ENCODE peak calls at places on chromosomes 11 and 22, in four cellular contexts. T is endothelial cell, N is NB4, Y is ovary. G is an unnamed sample.

GRCh38 chr11:109432105-109432504 is 10.1 kb downstream of the C11orf87 start:
- DNase-seq in T (no peak), N (no peak), Y (no peak), G (no peak)

GRCh38 chr11:79809487-79809886 is 368.7 kb upstream of the TENM4 start:
- DNase-seq in T (no peak), N (no peak), Y (no peak), G (no peak)

GRCh38 chr11:71221851-71222250 is 30.5 kb downstream of the SHANK2 start:
- DNase-seq in T (no peak), N (no peak), Y (no peak), G (no peak)

GRCh38 chr11:65958774-65959420 is 2.6 kb upstream of the SART1 start:
- DNase-seq in T (no peak), N (no peak), Y (no peak), G (no peak)

GRCh38 chr11:122853971-122854446 is 15.7 kb downstream of the CRTAM start:
- DNase-seq in T (peak; percentile 68), N (peak; percentile 79), Y (peak; percentile 29), G (peak; percentile 74)

GRCh38 chr11:41461057-41461681 is 1.7 kb upstream of the LRRC4C start:
- DNase-seq in T (no peak), N (peak; percentile 4), Y (no peak), G (no peak)

GRCh38 chr22:45673482-45674175 is 2.0 kb downstream of the ATXN10 start:
- DNase-seq in T (no peak), N (peak; percentile 57), Y (no peak), G (no peak)

GRCh38 chr11:32586576-32587190 is 3.1 kb downstream of the EIF3M start:
- DNase-seq in T (no peak), N (peak; percentile 58), Y (no peak), G (no peak)

GRCh38 chr11:61966673-61967176 is 709 bp downstream of the FTH1 start:
- DNase-seq in T (no peak), N (peak; percentile 61), Y (peak; percentile 23), G (no peak)

GRCh38 chr11:17479284-17480214 is 2.9 kb upstream of the ABCC8 start:
- DNase-seq in T (peak; percentile 65), N (no peak), Y (no peak), G (peak; percentile 74)

GRCh38 chr11:44133335-44133946 is 38.0 kb downstream of the EXT2 start:
- DNase-seq in T (no peak), N (peak; percentile 31), Y (no peak), G (no peak)

GRCh38 chr11:77865805-77866204 is 44.9 kb downstream of the AAMDC start:
- DNase-seq in T (no peak), N (no peak), Y (no peak), G (no peak)

GRCh38 chr11:13963169-13963948 is 836 bp downstream of the SPON1 start:
- DNase-seq in T (no peak), N (no peak), Y (no peak), G (peak; percentile 9)

GRCh38 chr22:39896313-39896996 is 2.9 kb upstream of the ENTHD1 start:
- DNase-seq in T (no peak), N (no peak), Y (no peak), G (no peak)

GRCh38 chr11:61507962-61508824 is at the start of gene LRRC10B:
- DNase-seq in T (peak; percentile 60), N (peak; percentile 67), Y (no peak), G (peak; percentile 49)

GRCh38 chr11:69711824-69712801 is 8.3 kb upstream of the FGF19 start:
- DNase-seq in T (no peak), N (peak; percentile 78), Y (no peak), G (no peak)

GRCh38 chr11:80593981-80594380 is 1153.2 kb upstream of the TENM4 start:
- DNase-seq in T (no peak), N (peak; percentile 56), Y (no peak), G (no peak)

GRCh38 chr11:128764617-128765095 is 70.8 kb downstream of the FLI1 start:
- DNase-seq in T (no peak), N (no peak), Y (no peak), G (no peak)

GRCh38 chr22:30027791-30028190 is 52.5 kb upstream of the HORMAD2 start:
- DNase-seq in T (no peak), N (no peak), Y (no peak), G (no peak)

GRCh38 chr11:130448416-130449068 is at the start of gene ADAMTS15:
- DNase-seq in T (peak; percentile 75), N (peak; percentile 98), Y (peak; percentile 48), G (peak; percentile 81)

GRCh38 chr11:62665630-62666258 is 632 bp downstream of the CSKMT start:
- DNase-seq in T (peak; percentile 52), N (peak; percentile 73), Y (peak; percentile 65), G (no peak)

GRCh38 chr11:66278396-66279091 is 569 bp downstream of the CNIH2 start:
- DNase-seq in T (no peak), N (peak; percentile 43), Y (no peak), G (no peak)

GRCh38 chr11:116641561-116642045 is 131.2 kb downstream of the BUD13 start:
- DNase-seq in T (peak; percentile 73), N (peak; percentile 42), Y (no peak), G (peak; percentile 41)

GRCh38 chr11:11845066-11845465 is 3.3 kb downstream of the USP47 start:
- DNase-seq in T (no peak), N (no peak), Y (no peak), G (no peak)

GRCh38 chr11:95373241-95373640 is 142.2 kb upstream of the SESN3 start:
- DNase-seq in T (no peak), N (no peak), Y (no peak), G (no peak)

GRCh38 chr22:50622723-50623327 is 5.1 kb downstream of the ARSA start:
- DNase-seq in T (no peak), N (no peak), Y (no peak), G (no peak)

GRCh38 chr11:8108430-8108829 is 27.4 kb downstream of the TUB start:
- DNase-seq in T (no peak), N (no peak), Y (no peak), G (no peak)

GRCh38 chr22:49086181-49086580 is 741.5 kb downstream of the BRD1 start:
- DNase-seq in T (no peak), N (no peak), Y (no peak), G (no peak)

GRCh38 chr22:46336119-46337078 is 885 bp downstream of the TRMU start:
- DNase-seq in T (peak; percentile 28), N (peak; percentile 35), Y (no peak), G (no peak)

GRCh38 chr11:8256271-8257002 is 7.2 kb downstream of the LMO1 start:
- DNase-seq in T (no peak), N (no peak), Y (no peak), G (no peak)

GRCh38 chr11:45436118-45436517 is 150.0 kb upstream of the SYT13 start:
- DNase-seq in T (no peak), N (no peak), Y (no peak), G (no peak)

GRCh38 chr22:31350410-31350863 is 4.3 kb upstream of the PATZ1 start:
- DNase-seq in T (no peak), N (no peak), Y (no peak), G (no peak)

GRCh38 chr11:10659339-10660216 is 34.0 kb downstream of the IRAG1 start:
- DNase-seq in T (no peak), N (peak; percentile 87), Y (peak; percentile 65), G (no peak)

GRCh38 chr11:124074554-124074953 is 33.4 kb upstream of the OR10G7 start:
- DNase-seq in T (no peak), N (no peak), Y (no peak), G (no peak)

GRCh38 chr11:130131957-130132850 is 27.4 kb upstream of the ST14 start:
- DNase-seq in T (peak; percentile 61), N (peak; percentile 75), Y (no peak), G (peak; percentile 34)

GRCh38 chr11:65851083-65851579 is 6.8 kb downstream of the CFL1 start:
- DNase-seq in T (no peak), N (peak; percentile 71), Y (no peak), G (peak; percentile 51)

GRCh38 chr11:78256962-78257361 is 68.2 kb downstream of the USP35 start:
- DNase-seq in T (peak; percentile 6), N (peak; percentile 73), Y (peak; percentile 87), G (no peak)

GRCh38 chr11:9367551-9367950 is 16.9 kb upstream of the IPO7 start:
- DNase-seq in T (no peak), N (no peak), Y (no peak), G (no peak)

GRCh38 chr11:46906596-46906995 is 11.8 kb downstream of the LRP4 start:
- DNase-seq in T (peak; percentile 48), N (no peak), Y (no peak), G (no peak)

GRCh38 chr11:65537620-65538231 is 12.8 kb downstream of the SCYL1 start:
- DNase-seq in T (no peak), N (no peak), Y (no peak), G (no peak)

GRCh38 chr11:72237112-72237931 is 6.7 kb downstream of the PHOX2A start:
- DNase-seq in T (no peak), N (no peak), Y (no peak), G (no peak)
- TF ChIP-seq CTCF in T (no peak), N (no peak), Y (no peak), G (no peak)

GRCh38 chr22:42632096-42632495 is 8.3 kb downstream of the ATP5MGL start:
- DNase-seq in T (no peak), N (no peak), Y (no peak), G (no peak)
- TF ChIP-seq CTCF in T (no peak), N (peak; percentile 26), Y (no peak), G (peak; percentile 49)

DNA sequence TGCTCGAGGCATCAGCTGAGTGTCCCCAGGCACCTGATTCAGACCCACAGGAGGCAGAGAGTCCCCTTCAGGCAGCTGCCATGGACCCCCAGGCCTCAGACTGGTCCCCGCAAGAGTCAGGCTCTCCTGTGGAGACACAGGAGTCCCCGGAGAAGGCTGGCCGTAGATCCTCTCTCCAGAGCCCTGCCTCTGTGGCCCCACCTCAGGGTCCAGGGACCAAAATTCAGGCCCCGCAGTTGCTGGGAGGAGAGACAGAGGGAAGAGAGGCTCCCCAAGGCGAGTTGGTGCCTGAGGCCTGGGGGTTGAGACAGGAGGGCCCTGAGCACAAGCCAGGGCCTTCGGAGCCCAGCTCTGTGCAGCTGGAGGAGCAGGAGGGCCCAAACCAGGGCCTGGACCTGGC is 4.2 kb downstream of the CCDC88B start:
- DNase-seq in T (no peak), N (no peak), Y (no peak), G (no peak)
- TF ChIP-seq CTCF in T (no peak), N (no peak), Y (no peak), G (no peak)

GRCh38 chr11:125233116-125233515 is 68.6 kb downstream of the PKNOX2 start:
- DNase-seq in T (no peak), N (no peak), Y (no peak), G (no peak)

GRCh38 chr11:125235006-125235405 is 70.5 kb downstream of the PKNOX2 start:
- DNase-seq in T (no peak), N (peak; percentile 33), Y (no peak), G (peak; percentile 17)

GRCh38 chr11:125229916-125230315 is 65.4 kb downstream of the PKNOX2 start:
- DNase-seq in T (no peak), N (no peak), Y (no peak), G (no peak)

GRCh38 chr11:125236072-125236825 is 71.7 kb downstream of the PKNOX2 start:
- DNase-seq in T (no peak), N (no peak), Y (no peak), G (no peak)

DNA sequence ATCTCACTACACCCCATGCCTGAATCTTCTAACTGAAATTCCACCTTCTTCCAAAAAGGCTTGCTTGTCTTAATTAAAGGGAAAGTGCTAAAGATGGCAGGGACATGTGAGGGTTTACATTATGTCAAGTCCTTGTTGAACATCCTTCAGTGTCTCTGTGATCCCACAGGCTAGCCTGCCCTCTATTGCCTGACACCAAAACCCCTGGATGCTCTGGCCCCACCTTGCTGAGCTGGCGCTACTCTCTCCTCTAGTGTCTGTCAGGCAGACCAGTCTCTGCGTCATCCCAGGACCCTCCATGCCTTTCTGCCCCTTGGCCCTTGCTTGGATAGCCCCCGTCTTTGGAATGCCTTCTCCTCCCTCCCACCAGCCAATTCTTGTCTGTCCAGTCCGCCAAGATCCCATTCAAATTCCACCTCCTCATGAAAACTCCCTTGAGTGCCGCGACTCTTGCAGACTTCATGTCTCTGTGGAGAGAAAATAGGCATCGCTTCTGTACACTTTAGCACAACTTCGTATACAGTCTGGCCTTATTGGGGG is 69.3 kb downstream of the PKNOX2 start:
- DNase-seq in T (no peak), N (no peak), Y (no peak), G (no peak)
- TF ChIP-seq CTCF in T (no peak), N (no peak), Y (no peak), G (no peak)